ENCODE peak calls at places on chromosomes 4 and X, in four cellular contexts. X, J, B and A are unnamed samples.

GRCh38 chr4:113699772-113700171 is 61.8 kb downstream of the CAMK2D start:
- DNase-seq in X (no peak), J (no peak), B (peak; percentile 16), A (no peak)

GRCh38 chr4:2096073-2096609 is 37.0 kb downstream of the NAT8L start:
- DNase-seq in X (no peak), J (no peak), B (no peak), A (peak; percentile 5)

GRCh38 chr4:182391111-182391684 is 148.0 kb downstream of the TENM3 start:
- DNase-seq in X (no peak), J (no peak), B (no peak), A (no peak)

GRCh38 chr4:8070751-8071718 is 87.6 kb downstream of the ABLIM2 start:
- DNase-seq in X (no peak), J (no peak), B (no peak), A (no peak)

GRCh38 chr4:176226736-176227135 is 31.4 kb upstream of the SPATA4 start:
- DNase-seq in X (no peak), J (no peak), B (no peak), A (no peak)

GRCh38 chrX:30241724-30242415 is at the start of gene MAGEB4:
- DNase-seq in X (no peak), J (no peak), B (no peak), A (no peak)

GRCh38 chrX:105191878-105192277 is 28.6 kb downstream of the TEX13A start:
- DNase-seq in X (no peak), J (peak; percentile 55), B (peak; percentile 3), A (peak; percentile 6)

GRCh38 chr4:38759790-38760122 is 23.0 kb downstream of the TLR10 start:
- DNase-seq in X (no peak), J (no peak), B (no peak), A (no peak)

GRCh38 chr4:3708103-3708510 is 58.1 kb upstream of the ADRA2C start:
- DNase-seq in X (no peak), J (no peak), B (peak; percentile 95), A (peak; percentile 85)

GRCh38 chr4:2948895-2949781 is 14.1 kb downstream of the NOP14 start:
- DNase-seq in X (no peak), J (peak; percentile 41), B (no peak), A (peak; percentile 59)

GRCh38 chr4:170374770-170375169 is 285.0 kb upstream of the AADAT start:
- DNase-seq in X (peak; percentile 48), J (peak; percentile 73), B (no peak), A (no peak)

GRCh38 chr4:113449407-113449974 is 312.0 kb downstream of the CAMK2D start:
- DNase-seq in X (no peak), J (no peak), B (peak; percentile 10), A (peak; percentile 8)

GRCh38 chrX:13703135-13703534 is 14.2 kb downstream of the RAB9A start:
- DNase-seq in X (no peak), J (no peak), B (no peak), A (no peak)

GRCh38 chr4:180164799-180165198 is 2078.4 kb upstream of the TENM3 start:
- DNase-seq in X (peak; percentile 68), J (no peak), B (no peak), A (no peak)

GRCh38 chr4:166700592-166700991 is 533.7 kb downstream of the SPOCK3 start:
- DNase-seq in X (no peak), J (no peak), B (no peak), A (no peak)

GRCh38 chr4:102759835-102760644 is 728 bp downstream of the MANBA start:
- DNase-seq in X (peak; percentile 48), J (no peak), B (peak; percentile 20), A (peak; percentile 47)

GRCh38 chr4:121742794-121743193 is 22.2 kb downstream of the SMIM43 start:
- DNase-seq in X (no peak), J (no peak), B (no peak), A (no peak)

GRCh38 chr4:182711211-182711610 is 206.0 kb downstream of the DCTD start:
- DNase-seq in X (no peak), J (no peak), B (peak; percentile 63), A (peak; percentile 10)